ENCODE peak calls at places on chromosomes 5 and 9, in five cellular contexts. One of them, this sample, is unnamed.

GRCh38 chr9:35695801-35696420 is 6.2 kb upstream of the TPM2 start:
- DNase-seq in H1: no peak
- DNase-seq in neuronal stem cell: no peak
- DNase-seq in mesenchymal stem cell: no peak
- DNase-seq in H9: no peak
- DNase-seq in this sample: peak; percentile 12

GRCh38 chr9:126419475-126419874 is 92.8 kb downstream of the MVB12B start:
- DNase-seq in H1: no peak
- DNase-seq in H9: no peak
- DNase-seq in mesenchymal stem cell: no peak
- DNase-seq in neuronal stem cell: no peak
- DNase-seq in this sample: no peak

GRCh38 chr5:177446184-177447065 is at the start of gene PRR7:
- DNase-seq in neuronal stem cell: peak; percentile 69
- DNase-seq in H9: peak; percentile 61
- DNase-seq in mesenchymal stem cell: peak; percentile 67
- DNase-seq in H1: no peak
- DNase-seq in this sample: peak; percentile 58

GRCh38 chr9:120755827-120756434 is 37.3 kb downstream of the FBXW2 start:
- DNase-seq in neuronal stem cell: peak; percentile 71
- DNase-seq in mesenchymal stem cell: peak; percentile 60
- DNase-seq in H1: peak; percentile 13
- DNase-seq in H9: peak; percentile 50
- DNase-seq in this sample: peak; percentile 88

GRCh38 chr9:74534847-74535246 is 37.7 kb downstream of the RORB start:
- DNase-seq in neuronal stem cell: no peak
- DNase-seq in H1: no peak
- DNase-seq in H9: no peak
- DNase-seq in mesenchymal stem cell: no peak
- DNase-seq in this sample: no peak

GRCh38 chr9:26043431-26043830 is 365.2 kb upstream of the TUSC1 start:
- DNase-seq in mesenchymal stem cell: no peak
- DNase-seq in neuronal stem cell: no peak
- DNase-seq in H9: peak; percentile 24
- DNase-seq in H1: no peak
- DNase-seq in this sample: no peak

GRCh38 chr5:39648539-39649200 is 223.9 kb upstream of the DAB2 start:
- DNase-seq in neuronal stem cell: no peak
- DNase-seq in mesenchymal stem cell: peak; percentile 7
- DNase-seq in H9: peak; percentile 38
- DNase-seq in H1: no peak
- DNase-seq in this sample: peak; percentile 29

GRCh38 chr5:4142842-4143241 is 547.2 kb downstream of the IRX1 start:
- DNase-seq in mesenchymal stem cell: no peak
- DNase-seq in neuronal stem cell: no peak
- DNase-seq in H9: peak; percentile 40
- DNase-seq in H1: no peak
- DNase-seq in this sample: no peak

GRCh38 chr5:150486402-150487198 is 21.3 kb upstream of the NDST1 start:
- DNase-seq in H1: peak; percentile 63
- DNase-seq in neuronal stem cell: peak; percentile 82
- DNase-seq in H9: peak; percentile 89
- DNase-seq in mesenchymal stem cell: peak; percentile 74
- DNase-seq in this sample: peak; percentile 91

GRCh38 chr5:125584119-125584518 is 837.7 kb upstream of the ZNF608 start:
- DNase-seq in neuronal stem cell: no peak
- DNase-seq in H1: no peak
- DNase-seq in H9: no peak
- DNase-seq in mesenchymal stem cell: no peak
- DNase-seq in this sample: no peak

GRCh38 chr9:93108301-93109041 is 12.5 kb downstream of the CARD19 start:
- DNase-seq in mesenchymal stem cell: no peak
- DNase-seq in H1: no peak
- DNase-seq in H9: no peak
- DNase-seq in neuronal stem cell: no peak
- DNase-seq in this sample: no peak

GRCh38 chr5:6784481-6784880 is 71.2 kb downstream of the TENT4A start:
- DNase-seq in H9: no peak
- DNase-seq in mesenchymal stem cell: no peak
- DNase-seq in neuronal stem cell: no peak
- DNase-seq in H1: no peak
- DNase-seq in this sample: no peak

GRCh38 chr5:92500752-92501151 is 1080.3 kb downstream of the NR2F1-AS1 start:
- DNase-seq in mesenchymal stem cell: no peak
- DNase-seq in H1: no peak
- DNase-seq in neuronal stem cell: no peak
- DNase-seq in H9: no peak
- DNase-seq in this sample: no peak

GRCh38 chr9:36316629-36317317 is 58.5 kb upstream of the GNE start:
- DNase-seq in neuronal stem cell: no peak
- DNase-seq in mesenchymal stem cell: no peak
- DNase-seq in H9: no peak
- DNase-seq in H1: no peak
- DNase-seq in this sample: no peak

GRCh38 chr5:75993638-75994037 is 89.5 kb upstream of the SV2C start:
- DNase-seq in H9: no peak
- DNase-seq in H1: no peak
- DNase-seq in mesenchymal stem cell: no peak
- DNase-seq in neuronal stem cell: no peak
- DNase-seq in this sample: no peak

GRCh38 chr5:134131578-134132350 is 17.3 kb downstream of the TCF7 start:
- DNase-seq in H1: no peak
- DNase-seq in neuronal stem cell: no peak
- DNase-seq in mesenchymal stem cell: no peak
- DNase-seq in H9: no peak
- DNase-seq in this sample: no peak

GRCh38 chr9:137370865-137371520 is 52.0 kb downstream of the EXD3 start:
- DNase-seq in mesenchymal stem cell: no peak
- DNase-seq in neuronal stem cell: peak; percentile 95
- DNase-seq in H1: no peak
- DNase-seq in H9: peak; percentile 43
- DNase-seq in this sample: no peak

GRCh38 chr9:108547736-108548135 is 308.1 kb downstream of the ACTL7B start:
- DNase-seq in mesenchymal stem cell: no peak
- DNase-seq in neuronal stem cell: no peak
- DNase-seq in H9: no peak
- DNase-seq in H1: no peak
- DNase-seq in this sample: no peak

GRCh38 chr9:6910032-6910431 is 152.3 kb downstream of the KDM4C start:
- DNase-seq in mesenchymal stem cell: peak; percentile 25
- DNase-seq in H9: no peak
- DNase-seq in H1: no peak
- DNase-seq in neuronal stem cell: no peak
- DNase-seq in this sample: no peak

GRCh38 chr5:125199968-125200841 is 453.8 kb upstream of the ZNF608 start:
- DNase-seq in mesenchymal stem cell: peak; percentile 54
- DNase-seq in H9: peak; percentile 37
- DNase-seq in neuronal stem cell: no peak
- DNase-seq in H1: no peak
- DNase-seq in this sample: no peak

GRCh38 chr9:115262477-115262876 is 144.5 kb upstream of the TNC start:
- DNase-seq in H1: no peak
- DNase-seq in H9: no peak
- DNase-seq in mesenchymal stem cell: peak; percentile 84
- DNase-seq in neuronal stem cell: no peak
- DNase-seq in this sample: no peak

GRCh38 chr5:40223884-40224402 is 455.8 kb upstream of the PTGER4 start:
- DNase-seq in H1: no peak
- DNase-seq in H9: no peak
- DNase-seq in mesenchymal stem cell: peak; percentile 73
- DNase-seq in neuronal stem cell: no peak
- DNase-seq in this sample: no peak

GRCh38 chr5:120306331-120306730 is 157.8 kb upstream of the PRR16 start:
- DNase-seq in H9: no peak
- DNase-seq in neuronal stem cell: no peak
- DNase-seq in H1: no peak
- DNase-seq in mesenchymal stem cell: no peak
- DNase-seq in this sample: no peak

GRCh38 chr9:128999581-129000206 is 28.4 kb downstream of the SH3GLB2 start:
- DNase-seq in H1: no peak
- DNase-seq in neuronal stem cell: no peak
- DNase-seq in mesenchymal stem cell: no peak
- DNase-seq in H9: no peak
- DNase-seq in this sample: no peak

GRCh38 chr5:149961186-149961685 is 678 bp downstream of the SLC26A2 start:
- DNase-seq in neuronal stem cell: no peak
- DNase-seq in H1: no peak
- DNase-seq in mesenchymal stem cell: no peak
- DNase-seq in H9: no peak
- DNase-seq in this sample: no peak

GRCh38 chr5:146851133-146851532 is 27.4 kb downstream of the PPP2R2B start:
- DNase-seq in H9: no peak
- DNase-seq in neuronal stem cell: no peak
- DNase-seq in mesenchymal stem cell: no peak
- DNase-seq in H1: no peak
- DNase-seq in this sample: no peak

GRCh38 chr5:64742821-64743220 is 25.7 kb downstream of the SREK1IP1 start:
- DNase-seq in H9: no peak
- DNase-seq in neuronal stem cell: no peak
- DNase-seq in H1: no peak
- DNase-seq in mesenchymal stem cell: peak; percentile 14
- DNase-seq in this sample: no peak

GRCh38 chr9:10007356-10007755 is 605.4 kb downstream of the PTPRD start:
- DNase-seq in H1: no peak
- DNase-seq in mesenchymal stem cell: no peak
- DNase-seq in H9: no peak
- DNase-seq in neuronal stem cell: no peak
- DNase-seq in this sample: no peak

GRCh38 chr5:23105021-23105420 is 251.9 kb upstream of the CDH12 start:
- DNase-seq in mesenchymal stem cell: no peak
- DNase-seq in H1: no peak
- DNase-seq in neuronal stem cell: no peak
- DNase-seq in H9: no peak
- DNase-seq in this sample: no peak

GRCh38 chr9:20783057-20784038 is 99.3 kb downstream of the FOCAD start:
- DNase-seq in H9: no peak
- DNase-seq in mesenchymal stem cell: no peak
- DNase-seq in neuronal stem cell: no peak
- DNase-seq in H1: no peak
- DNase-seq in this sample: no peak

GRCh38 chr5:93141969-93142368 is 439.1 kb downstream of the NR2F1-AS1 start:
- DNase-seq in mesenchymal stem cell: peak; percentile 50
- DNase-seq in H9: no peak
- DNase-seq in neuronal stem cell: no peak
- DNase-seq in H1: no peak
- DNase-seq in this sample: no peak

GRCh38 chr5:1779021-1779680 is 20.5 kb downstream of the MRPL36 start:
- DNase-seq in neuronal stem cell: no peak
- DNase-seq in mesenchymal stem cell: no peak
- DNase-seq in H9: no peak
- DNase-seq in H1: no peak
- DNase-seq in this sample: no peak

GRCh38 chr9:137456864-137457405 is 2.2 kb downstream of the NSMF start:
- DNase-seq in H1: no peak
- DNase-seq in H9: no peak
- DNase-seq in mesenchymal stem cell: no peak
- DNase-seq in neuronal stem cell: no peak
- DNase-seq in this sample: no peak

GRCh38 chr5:1196562-1196961 is 4.8 kb upstream of the SLC6A19 start:
- DNase-seq in H1: no peak
- DNase-seq in H9: no peak
- DNase-seq in neuronal stem cell: no peak
- DNase-seq in mesenchymal stem cell: no peak
- DNase-seq in this sample: no peak

GRCh38 chr9:134099123-134099761 is 31.4 kb upstream of the BRD3 start:
- DNase-seq in mesenchymal stem cell: peak; percentile 46
- DNase-seq in H9: peak; percentile 71
- DNase-seq in H1: peak; percentile 39
- DNase-seq in neuronal stem cell: no peak
- DNase-seq in this sample: peak; percentile 9

GRCh38 chr5:179242676-179243075 is 102.6 kb downstream of the ADAMTS2 start:
- DNase-seq in neuronal stem cell: no peak
- DNase-seq in H1: no peak
- DNase-seq in H9: peak; percentile 19
- DNase-seq in mesenchymal stem cell: no peak
- DNase-seq in this sample: no peak

GRCh38 chr9:97567894-97568202 is 65.3 kb downstream of the TSTD2 start:
- DNase-seq in neuronal stem cell: no peak
- DNase-seq in mesenchymal stem cell: no peak
- DNase-seq in H9: peak; percentile 11
- DNase-seq in H1: no peak
- DNase-seq in this sample: no peak

GRCh38 chr9:28648723-28649122 is 1075.4 kb upstream of the C9orf72 start:
- DNase-seq in H9: no peak
- DNase-seq in H1: no peak
- DNase-seq in neuronal stem cell: no peak
- DNase-seq in mesenchymal stem cell: no peak
- DNase-seq in this sample: no peak

GRCh38 chr5:58901271-58901670 is 318.4 kb downstream of the RAB3C start:
- DNase-seq in H1: no peak
- DNase-seq in H9: no peak
- DNase-seq in neuronal stem cell: no peak
- DNase-seq in mesenchymal stem cell: no peak
- DNase-seq in this sample: no peak
- H2BK12ac ChIP-seq in H1: no peak overlapping the region
- H2BK12ac ChIP-seq in H9: no peak overlapping the region
- H2BK12ac ChIP-seq in neuronal stem cell: no peak overlapping the region
- H2BK12ac ChIP-seq in mesenchymal stem cell: no peak overlapping the region
- H2BK12ac ChIP-seq in this sample: no peak overlapping the region

GRCh38 chr5:172379481-172379880 is 74.8 kb downstream of the SH3PXD2B start:
- DNase-seq in neuronal stem cell: no peak
- DNase-seq in mesenchymal stem cell: no peak
- DNase-seq in H9: no peak
- DNase-seq in H1: no peak
- DNase-seq in this sample: no peak
- H3K27ac ChIP-seq in neuronal stem cell: no peak overlapping the region
- H3K27ac ChIP-seq in mesenchymal stem cell: no peak overlapping the region
- H3K27ac ChIP-seq in H9: no peak overlapping the region
- H3K27ac ChIP-seq in H1: no peak overlapping the region
- H3K27ac ChIP-seq in this sample: no peak overlapping the region

GRCh38 chr5:117095803-117096332 is 521.2 kb upstream of the SEMA6A start:
- DNase-seq in mesenchymal stem cell: no peak
- DNase-seq in neuronal stem cell: no peak
- DNase-seq in H1: no peak
- DNase-seq in H9: no peak
- DNase-seq in this sample: no peak
- H2BK12ac ChIP-seq in mesenchymal stem cell: no peak overlapping the region
- H2BK12ac ChIP-seq in neuronal stem cell: no peak overlapping the region
- H2BK12ac ChIP-seq in H1: no peak overlapping the region
- H2BK12ac ChIP-seq in H9: no peak overlapping the region
- H2BK12ac ChIP-seq in this sample: no peak overlapping the region

GRCh38 chr5:79490323-79490936 is 23.5 kb downstream of the HOMER1 start:
- DNase-seq in H1: no peak
- DNase-seq in mesenchymal stem cell: no peak
- DNase-seq in H9: no peak
- DNase-seq in neuronal stem cell: no peak
- DNase-seq in this sample: no peak

GRCh38 chr5:79488775-79489174 is 25.2 kb downstream of the HOMER1 start:
- DNase-seq in H1: no peak
- DNase-seq in neuronal stem cell: no peak
- DNase-seq in mesenchymal stem cell: no peak
- DNase-seq in H9: no peak
- DNase-seq in this sample: no peak

GRCh38 chr5:79488058-79488457 is 25.9 kb downstream of the HOMER1 start:
- DNase-seq in mesenchymal stem cell: no peak
- DNase-seq in H1: no peak
- DNase-seq in neuronal stem cell: no peak
- DNase-seq in H9: no peak
- DNase-seq in this sample: peak; percentile 57

GRCh38 chr5:79491690-79492317 is 22.1 kb downstream of the HOMER1 start:
- DNase-seq in H1: no peak
- DNase-seq in neuronal stem cell: no peak
- DNase-seq in H9: no peak
- DNase-seq in mesenchymal stem cell: no peak
- DNase-seq in this sample: no peak

GRCh38 chr5:79489773-79490172 is 24.2 kb downstream of the HOMER1 start:
- DNase-seq in H1: no peak
- DNase-seq in neuronal stem cell: no peak
- DNase-seq in mesenchymal stem cell: no peak
- DNase-seq in H9: no peak
- DNase-seq in this sample: peak; percentile 65
- H3K27ac ChIP-seq in H1: no peak overlapping the region
- H3K27ac ChIP-seq in neuronal stem cell: no peak overlapping the region
- H3K27ac ChIP-seq in mesenchymal stem cell: no peak overlapping the region
- H3K27ac ChIP-seq in H9: no peak overlapping the region
- H3K27ac ChIP-seq in this sample: no peak overlapping the region